ENCODE peak calls at places on chromosomes 12 and 14, in eight cellular contexts. N is left colon; M is NCI-H1105; Z is activated T-helper 9 cell treated with anti-CD3 and anti-CD28 coated beads, Interleukin-2, amount 50 U/mL, for 16 hours; T is heart right ventricle; Y is endothelial cell; Q is natural killer cell treated with Interleukin-12 subunit alpha and Interleukin-12 subunit beta and Interleukin-15 and Interleukin-18, amount 100 ng/mL, for 72 hours; J is fibroblast of mammary gland. S is an unnamed sample.
A peak's percentile ranks its signal among the peaks of the same experiment; 100 is the strongest.

GRCh38 chr14:36771256-36771655 is 109.6 kb downstream of the PAX9 start:
- DNase-seq in N (no peak), M (peak; percentile 85), Z (no peak), T (no peak), Y (no peak), Q (no peak), J (no peak), S (no peak)

GRCh38 chr14:99659333-99659741 is 14.4 kb downstream of the HHIPL1 start:
- DNase-seq in N (no peak), M (peak; percentile 34), Z (no peak), T (no peak), Y (peak; percentile 47), Q (no peak), J (no peak), S (no peak)

GRCh38 chr12:119835068-119835467 is 42.1 kb downstream of the CIT start:
- DNase-seq in N (no peak), M (no peak), Z (no peak), T (no peak), Y (no peak), Q (no peak), J (peak; percentile 33), S (no peak)

GRCh38 chr14:90383731-90384542 is 12.9 kb upstream of the CALM1 start:
- DNase-seq in N (peak; percentile 69), M (peak; percentile 70), Z (peak; percentile 29), T (peak; percentile 57), Y (peak; percentile 69), Q (peak; percentile 75), J (peak; percentile 45), S (peak; percentile 69)

GRCh38 chr12:106919910-106920544 is 35.7 kb upstream of the TMEM263 start:
- DNase-seq in N (no peak), M (peak; percentile 56), Z (no peak), T (peak; percentile 14), Y (peak; percentile 20), Q (no peak), J (peak; percentile 64), S (peak; percentile 30)

GRCh38 chr14:65627315-65627714 is 214.8 kb downstream of the FUT8 start:
- DNase-seq in N (no peak), M (no peak), Z (no peak), T (no peak), Y (no peak), Q (no peak), J (no peak), S (no peak)

GRCh38 chr14:101250948-101251811 is 310.1 kb upstream of the DIO3 start:
- DNase-seq in N (no peak), M (no peak), Z (no peak), T (no peak), Y (no peak), Q (no peak), J (no peak), S (no peak)

GRCh38 chr14:89957791-89958190 is 2.1 kb downstream of the TDP1 start:
- DNase-seq in N (no peak), M (no peak), Z (no peak), T (no peak), Y (no peak), Q (no peak), J (peak; percentile 15), S (no peak)

GRCh38 chr12:8840938-8841633 is 18.7 kb downstream of the A2ML1 start:
- DNase-seq in N (no peak), M (no peak), Z (no peak), T (no peak), Y (no peak), Q (no peak), J (no peak), S (no peak)

GRCh38 chr12:65327207-65328076 is 49.0 kb downstream of the MSRB3 start:
- DNase-seq in N (no peak), M (no peak), Z (no peak), T (peak; percentile 10), Y (no peak), Q (no peak), J (peak; percentile 83), S (no peak)

GRCh38 chr14:30387856-30388255 is 171.1 kb upstream of the G2E3 start:
- DNase-seq in N (no peak), M (no peak), Z (no peak), T (no peak), Y (no peak), Q (no peak), J (no peak), S (peak; percentile 15)

GRCh38 chr12:76678992-76679391 is 84.9 kb upstream of the ZDHHC17 start:
- DNase-seq in N (no peak), M (no peak), Z (no peak), T (no peak), Y (no peak), Q (no peak), J (no peak), S (peak; percentile 19)

GRCh38 chr12:34397591-34398365 is 375.5 kb downstream of the ALG10 start:
- DNase-seq in N (no peak), M (no peak), Z (no peak), T (peak; percentile 2), Y (peak; percentile 1), Q (peak; percentile 53), J (no peak), S (peak; percentile 1)

GRCh38 chr12:109732321-109733305 is 19.0 kb downstream of the FAM222A start:
- DNase-seq in N (no peak), M (no peak), Z (no peak), T (no peak), Y (no peak), Q (no peak), J (no peak), S (peak; percentile 7)

GRCh38 chr12:101001669-101002068 is 207.1 kb downstream of the ANO4 start:
- DNase-seq in N (no peak), M (no peak), Z (no peak), T (no peak), Y (no peak), Q (no peak), J (no peak), S (no peak)

GRCh38 chr12:45369065-45369464 is 153.2 kb downstream of the ANO6 start:
- DNase-seq in N (no peak), M (no peak), Z (no peak), T (no peak), Y (no peak), Q (no peak), J (peak; percentile 80), S (no peak)

GRCh38 chr12:51822261-51822616 is 26.3 kb downstream of the FIGNL2 start:
- DNase-seq in N (no peak), M (no peak), Z (no peak), T (no peak), Y (no peak), Q (no peak), J (no peak), S (no peak)

GRCh38 chr12:117854339-117855012 is 114.3 kb downstream of the KSR2 start:
- DNase-seq in N (peak; percentile 49), M (peak; percentile 56), Z (no peak), T (no peak), Y (peak; percentile 78), Q (no peak), J (peak; percentile 60), S (peak; percentile 40)

GRCh38 chr12:89815225-89815624 is 106.6 kb upstream of the ATP2B1 start:
- DNase-seq in N (no peak), M (no peak), Z (no peak), T (no peak), Y (no peak), Q (no peak), J (no peak), S (no peak)

GRCh38 chr12:58509116-58509885 is 411.0 kb downstream of the LRIG3 start:
- DNase-seq in N (no peak), M (no peak), Z (no peak), T (no peak), Y (no peak), Q (no peak), J (peak; percentile 91), S (no peak)

GRCh38 chr14:105087308-105087962 is 22.2 kb upstream of the GPR132 start:
- DNase-seq in N (no peak), M (peak; percentile 59), Z (no peak), T (no peak), Y (no peak), Q (no peak), J (peak; percentile 75), S (peak; percentile 42)

GRCh38 chr12:92028039-92028709 is 117.5 kb downstream of the BTG1 start:
- DNase-seq in N (no peak), M (peak; percentile 30), Z (no peak), T (no peak), Y (no peak), Q (no peak), J (peak; percentile 81), S (no peak)

GRCh38 chr12:81128930-81129554 is 51.2 kb downstream of the ACSS3 start:
- DNase-seq in N (peak; percentile 6), M (peak; percentile 54), Z (no peak), T (peak; percentile 7), Y (peak; percentile 40), Q (no peak), J (peak; percentile 60), S (peak; percentile 50)

GRCh38 chr12:94500831-94501567 is 41.3 kb upstream of the CEP83 start:
- DNase-seq in N (no peak), M (no peak), Z (no peak), T (no peak), Y (no peak), Q (no peak), J (no peak), S (no peak)

GRCh38 chr14:81269100-81269978 is 48.6 kb upstream of the GTF2A1 start:
- DNase-seq in N (no peak), M (peak; percentile 46), Z (no peak), T (peak; percentile 48), Y (peak; percentile 42), Q (no peak), J (peak; percentile 79), S (peak; percentile 69)

GRCh38 chr12:24596768-24597388 is 352.0 kb downstream of the BCAT1 start:
- DNase-seq in N (no peak), M (peak; percentile 23), Z (no peak), T (no peak), Y (no peak), Q (no peak), J (peak; percentile 71), S (no peak)

GRCh38 chr12:111687255-111687654 is 1.4 kb downstream of the ACAD10 start:
- DNase-seq in N (no peak), M (no peak), Z (no peak), T (no peak), Y (no peak), Q (no peak), J (no peak), S (no peak)

GRCh38 chr12:49296034-49296835 is 1.3 kb downstream of the PRPH start:
- DNase-seq in N (peak; percentile 71), M (peak; percentile 35), Z (peak; percentile 39), T (no peak), Y (peak; percentile 59), Q (no peak), J (no peak), S (peak; percentile 53)

GRCh38 chr12:4118017-4118510 is 155.5 kb upstream of the CCND2 start:
- DNase-seq in N (peak; percentile 85), M (no peak), Z (no peak), T (peak; percentile 51), Y (no peak), Q (no peak), J (peak; percentile 71), S (peak; percentile 53)

GRCh38 chr14:104980601-104981531 is 2.7 kb upstream of the AHNAK2 start:
- DNase-seq in N (no peak), M (no peak), Z (no peak), T (no peak), Y (no peak), Q (peak; percentile 58), J (no peak), S (peak; percentile 10)

GRCh38 chr12:905273-906076 is 44.0 kb downstream of the RAD52 start:
- DNase-seq in N (no peak), M (no peak), Z (no peak), T (no peak), Y (no peak), Q (no peak), J (no peak), S (no peak)

GRCh38 chr12:20549115-20549719 is 145.9 kb upstream of the SLCO1C1 start:
- DNase-seq in N (peak; percentile 29), M (peak; percentile 14), Z (no peak), T (peak; percentile 33), Y (peak; percentile 35), Q (no peak), J (peak; percentile 56), S (no peak)

GRCh38 chr12:65891219-65891618 is 66.9 kb downstream of the HMGA2 start:
- DNase-seq in N (no peak), M (no peak), Z (no peak), T (no peak), Y (no peak), Q (no peak), J (peak; percentile 76), S (no peak)

GRCh38 chr12:100199347-100200136 is 1.1 kb upstream of the ACTR6 start:
- DNase-seq in N (peak; percentile 91), M (peak; percentile 94), Z (peak; percentile 71), T (peak; percentile 41), Y (peak; percentile 40), Q (peak; percentile 85), J (no peak), S (peak; percentile 78)